ENCODE peak calls at places on chromosomes 12 and 14, in eight cellular contexts. C, O, L, Q, M, Z, E and H are unnamed samples.

GRCh38 chr12:11067514-11067913 is 5.4 kb upstream of the TAS2R46 start:
- DNase-seq in L (no peak), Z (peak), C (peak), O (no peak), Q (peak), M (peak), E (no peak), H (no peak)

GRCh38 chr12:108701779-108702435 is 29.4 kb downstream of the CORO1C start:
- DNase-seq in E (no peak), M (no peak), Q (no peak), Z (peak), C (no peak), O (no peak), L (peak), H (no peak)

GRCh38 chr14:101476258-101476930 is 84.9 kb upstream of the DIO3 start:
- DNase-seq in O (no peak), C (peak), L (no peak), Z (no peak), M (peak), Q (no peak), E (no peak), H (no peak)

GRCh38 chr12:108565976-108566375 is 3.6 kb downstream of the ISCU start:
- DNase-seq in Z (peak), Q (peak), O (peak), C (peak), L (no peak), E (peak), M (peak), H (no peak)

GRCh38 chr12:131803995-131804521 is 24.1 kb upstream of the MMP17 start:
- DNase-seq in O (no peak), C (no peak), L (no peak), M (no peak), E (no peak), Z (peak), Q (no peak), H (no peak)

GRCh38 chr14:59301354-59301753 is 112.9 kb downstream of the DAAM1 start:
- DNase-seq in C (peak), L (no peak), Z (no peak), O (no peak), M (peak), E (no peak), Q (no peak), H (no peak)

GRCh38 chr14:66824251-66824650 is 316.3 kb downstream of the GPHN start:
- DNase-seq in O (no peak), E (no peak), M (no peak), Z (no peak), L (no peak), C (no peak), Q (no peak), H (no peak)

GRCh38 chr14:63431466-63431865 is 111.7 kb downstream of the PPP2R5E start:
- DNase-seq in L (no peak), O (no peak), Z (no peak), M (no peak), Q (no peak), C (no peak), E (no peak), H (no peak)

GRCh38 chr14:50524731-50525510 is 7.4 kb downstream of the MAP4K5 start:
- DNase-seq in M (no peak), Z (no peak), C (no peak), L (no peak), Q (no peak), O (no peak), E (no peak), H (no peak)

GRCh38 chr14:50523271-50524041 is 8.9 kb downstream of the MAP4K5 start:
- DNase-seq in L (no peak), O (no peak), E (no peak), Z (no peak), Q (no peak), M (no peak), C (no peak), H (no peak)

GRCh38 chr14:50521912-50522341 is 10.4 kb downstream of the MAP4K5 start:
- DNase-seq in O (no peak), M (no peak), L (no peak), E (no peak), Z (peak), C (no peak), Q (no peak), H (no peak)

GRCh38 chr14:50520947-50521815 is 11.2 kb downstream of the MAP4K5 start:
- DNase-seq in E (peak), O (no peak), M (peak), Z (peak), C (peak), Q (no peak), L (no peak), H (no peak)

GRCh38 chr14:50524071-50524470 is 8.3 kb downstream of the MAP4K5 start:
- DNase-seq in C (no peak), L (no peak), Z (peak), E (no peak), Q (no peak), M (no peak), O (no peak), H (no peak)
- H3K27ac ChIP-seq in C (peak), L (no peak), Z (no peak), E (no peak), Q (no peak), M (no peak), O (no peak), H (no peak)

GRCh38 chr14:50823051-50823762 is 7.8 kb downstream of the NIN start:
- DNase-seq in C (no peak), M (no peak), L (no peak), E (no peak), Z (peak), O (no peak), Q (no peak), H (no peak)

GRCh38 chr14:50822501-50823042 is 8.4 kb downstream of the NIN start:
- DNase-seq in Q (no peak), Z (no peak), M (no peak), L (no peak), E (no peak), C (no peak), O (no peak), H (no peak)

GRCh38 chr14:50823763-50824636 is 7.0 kb downstream of the NIN start:
- DNase-seq in L (no peak), C (no peak), Z (peak), Q (no peak), O (no peak), M (peak), E (no peak), H (no peak)

GRCh38 chr14:50820786-50821185 is 10.2 kb downstream of the NIN start:
- DNase-seq in C (no peak), O (no peak), Z (no peak), L (no peak), E (no peak), Q (no peak), M (no peak), H (no peak)

DNA sequence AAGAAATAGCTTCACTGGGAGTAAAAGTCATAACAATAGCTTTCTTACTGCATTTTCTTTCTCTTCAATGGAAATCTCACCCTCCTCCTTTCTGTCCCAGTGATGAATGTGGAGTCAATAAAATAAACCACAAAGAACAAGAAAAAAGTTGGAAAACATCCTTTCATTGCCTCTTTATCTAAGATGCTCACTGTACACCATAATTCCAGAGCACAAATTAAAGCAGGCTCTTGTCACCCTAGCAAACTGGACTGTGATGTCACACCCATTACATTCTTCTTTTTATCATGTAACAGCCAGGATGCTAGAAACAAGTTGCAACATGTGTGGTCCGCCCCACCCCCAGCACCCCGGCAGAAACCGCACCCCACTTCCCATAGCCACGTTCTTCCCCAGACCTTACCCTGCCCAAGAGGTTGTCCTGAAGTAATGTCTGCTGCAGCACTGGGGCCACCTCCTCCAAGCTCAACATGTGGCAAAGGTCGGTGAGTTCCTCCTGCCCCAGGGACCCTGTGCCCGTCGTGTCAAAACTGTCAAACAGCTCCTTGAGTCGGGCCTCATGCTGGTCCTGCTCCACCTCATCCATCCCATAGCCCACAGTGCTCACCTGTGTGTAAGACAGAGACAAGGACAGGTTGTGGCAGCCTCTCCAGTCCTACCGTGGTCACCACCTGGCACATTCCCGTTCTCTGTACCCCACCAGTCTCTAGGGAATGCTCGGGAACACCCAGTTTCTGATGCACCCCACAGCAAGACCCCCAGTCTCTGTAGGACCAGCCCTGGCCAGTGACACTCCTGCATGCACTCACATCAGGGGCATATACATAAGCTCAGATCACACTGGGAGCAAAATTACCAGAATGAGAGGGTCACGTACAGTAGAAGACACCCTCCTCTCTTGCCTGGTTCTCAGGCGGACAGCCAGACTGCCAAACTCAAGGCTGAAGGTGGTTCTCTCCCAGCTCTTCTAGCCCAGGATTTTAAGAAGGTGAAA is 9.2 kb downstream of the NIN start:
- DNase-seq in E (peak), C (no peak), Q (no peak), L (peak), Z (no peak), O (no peak), M (no peak), H (no peak)
- H3K27ac ChIP-seq in E (peak), C (no peak), Q (no peak), L (no peak), Z (no peak), O (no peak), M (no peak), H (no peak)

GRCh38 chr14:64790478-64790877 is 86.3 kb downstream of the PLEKHG3 start:
- DNase-seq in O (no peak), E (no peak), Z (no peak), L (no peak), Q (no peak), C (no peak), M (no peak), H (no peak)
- H3K27ac ChIP-seq in O (no peak), E (no peak), Z (no peak), L (no peak), Q (no peak), C (no peak), M (no peak), H (no peak)

GRCh38 chr12:3085341-3086125 is 8.4 kb downstream of the TSPAN9 start:
- DNase-seq in C (no peak), O (no peak), M (no peak), Z (no peak), Q (no peak), E (no peak), L (no peak), H (no peak)

GRCh38 chr12:3089588-3089987 is 12.4 kb downstream of the TSPAN9 start:
- DNase-seq in L (no peak), O (no peak), C (no peak), Q (no peak), M (no peak), E (no peak), Z (no peak), H (no peak)

GRCh38 chr12:3086729-3087323 is 9.6 kb downstream of the TSPAN9 start:
- DNase-seq in Q (no peak), M (no peak), L (no peak), Z (no peak), O (no peak), E (no peak), C (no peak), H (no peak)

GRCh38 chr12:3088251-3088650 is 11.1 kb downstream of the TSPAN9 start:
- DNase-seq in Q (no peak), C (no peak), Z (peak), E (no peak), M (no peak), O (no peak), L (no peak), H (no peak)

DNA sequence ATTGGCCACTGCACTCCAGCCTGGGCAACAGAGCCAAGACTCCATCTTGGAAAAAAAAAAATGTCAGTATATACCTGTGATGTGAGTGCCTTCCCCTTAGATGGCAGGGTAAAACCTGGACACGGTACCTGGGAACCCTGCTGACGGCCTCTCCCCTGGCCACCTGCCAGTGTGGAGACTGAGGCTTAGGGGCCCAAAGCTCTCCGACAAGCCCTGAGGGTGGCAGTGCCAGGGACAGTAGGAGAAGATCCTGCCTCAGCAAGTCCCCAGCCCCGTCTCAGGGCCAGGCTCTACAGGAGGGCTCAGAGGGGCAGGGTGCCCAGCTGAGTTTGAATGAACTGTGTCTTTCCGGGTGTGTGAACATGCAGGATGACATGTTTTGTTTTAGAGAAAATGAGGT is 10.6 kb downstream of the TSPAN9 start:
- DNase-seq in Q (no peak), C (no peak), L (no peak), Z (no peak), E (no peak), O (no peak), M (no peak), H (no peak)
- H3K27ac ChIP-seq in Q (no peak), C (no peak), L (no peak), Z (no peak), E (no peak), O (no peak), M (no peak), H (no peak)

GRCh38 chr14:35459779-35460178 is 55.2 kb upstream of the NFKBIA start:
- DNase-seq in M (no peak), Z (no peak), Q (no peak), L (no peak), C (no peak), O (no peak), E (no peak), H (no peak)

GRCh38 chr14:35456261-35456660 is 51.7 kb upstream of the NFKBIA start:
- DNase-seq in Q (no peak), M (no peak), C (no peak), E (no peak), Z (no peak), O (no peak), L (no peak), H (no peak)

GRCh38 chr14:35458442-35458841 is 53.9 kb upstream of the NFKBIA start:
- DNase-seq in E (no peak), L (no peak), M (no peak), Z (no peak), C (no peak), O (no peak), Q (no peak), H (no peak)
- H3K27ac ChIP-seq in E (no peak), L (no peak), M (no peak), Z (no peak), C (no peak), O (no peak), Q (no peak), H (no peak)

DNA sequence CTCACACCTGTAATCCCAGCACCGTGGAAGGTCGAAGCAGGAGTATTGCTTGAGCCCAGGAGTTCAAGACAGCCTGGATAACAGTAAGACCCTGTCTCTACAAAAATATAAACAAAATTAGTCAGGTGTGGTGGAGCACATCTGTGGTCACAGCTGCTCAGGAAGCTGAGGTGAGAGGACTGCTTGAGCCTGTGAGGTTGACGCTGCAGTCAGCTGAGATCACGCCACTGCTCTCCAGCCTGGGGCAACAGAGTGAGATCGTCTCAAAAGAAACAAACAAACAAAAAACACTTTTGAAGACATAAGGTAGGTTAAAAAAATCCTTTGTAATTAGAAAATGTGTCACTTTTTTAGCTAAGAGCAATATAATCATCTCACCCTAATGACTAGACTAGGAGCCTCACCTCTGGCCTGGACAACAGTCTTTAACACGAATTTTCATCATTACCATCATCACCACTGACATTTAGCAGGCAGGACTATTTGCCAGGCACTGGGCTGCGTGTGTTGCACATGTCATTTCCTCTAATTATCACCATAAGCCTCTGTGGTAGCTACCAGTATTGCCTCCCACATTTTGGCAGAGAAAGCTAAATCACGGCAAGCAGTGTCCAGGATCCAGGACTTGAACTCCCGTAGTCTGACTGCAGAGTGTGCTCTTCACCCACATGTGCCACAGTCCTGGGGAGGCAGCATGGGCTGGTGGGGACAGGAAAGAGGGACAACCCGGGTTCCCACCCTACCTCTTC is 4.6 kb upstream of the SYCP3 start:
- DNase-seq in L (no peak), Z (no peak), C (no peak), E (no peak), O (no peak), M (no peak), Q (no peak), H (no peak)
- H3K27ac ChIP-seq in L (no peak), Z (no peak), C (peak), E (no peak), O (peak), M (no peak), Q (no peak), H (no peak)

GRCh38 chr12:2845280-2845679 is 10.4 kb upstream of the NRIP2 start:
- DNase-seq in O (no peak), M (no peak), C (peak), L (no peak), Z (peak), E (no peak), Q (peak), H (no peak)
- H3K27ac ChIP-seq in O (peak), M (no peak), C (peak), L (no peak), Z (peak), E (no peak), Q (no peak), H (no peak)

DNA sequence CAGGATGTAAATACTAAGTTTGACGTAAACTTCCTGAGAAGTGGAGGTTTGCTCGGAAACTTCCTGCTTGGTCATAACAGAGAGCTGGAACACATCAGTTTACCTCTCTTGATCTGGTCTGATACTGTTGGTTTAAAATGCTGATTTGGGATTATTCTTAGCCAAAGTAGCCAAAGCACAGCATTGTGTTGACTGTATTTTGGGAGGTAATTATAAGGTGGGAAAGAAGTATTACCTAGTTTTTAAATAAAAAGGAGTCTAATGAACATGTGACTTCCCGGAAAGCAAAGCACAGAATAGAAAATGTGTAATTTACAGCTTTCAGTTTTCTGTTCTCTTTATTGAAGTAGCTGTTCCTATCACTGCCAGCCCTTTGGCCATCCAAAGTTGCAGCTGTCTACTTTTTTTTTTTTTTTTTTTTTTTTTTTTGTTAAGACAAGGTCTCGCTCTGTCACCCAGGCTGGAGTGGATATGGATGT is 52.2 kb upstream of the SRP54 start:
- DNase-seq in E (no peak), C (no peak), Q (no peak), M (no peak), Z (no peak), L (no peak), O (no peak), H (no peak)
- H3K27ac ChIP-seq in E (peak), C (no peak), Q (no peak), M (no peak), Z (no peak), L (no peak), O (no peak), H (no peak)

GRCh38 chr14:38367922-38368321 is 112.0 kb upstream of the CLEC14A start:
- DNase-seq in C (no peak), E (no peak), Z (no peak), L (no peak), M (no peak), O (no peak), Q (peak), H (no peak)

GRCh38 chr14:38363217-38363616 is 107.3 kb upstream of the CLEC14A start:
- DNase-seq in O (no peak), L (no peak), Z (no peak), C (no peak), M (no peak), E (no peak), Q (no peak), H (no peak)

GRCh38 chr14:38366374-38366773 is 110.5 kb upstream of the CLEC14A start:
- DNase-seq in Z (peak), C (no peak), E (no peak), L (no peak), M (no peak), O (no peak), Q (no peak), H (no peak)
- H3K27ac ChIP-seq in Z (no peak), C (no peak), E (no peak), L (no peak), M (no peak), O (no peak), Q (no peak), H (no peak)